ENCODE peak calls at places on chromosomes 12 and 14, in seven cellular contexts. N is IMR-90, C is H9, P is H1, D is mesenchymal stem cell, W is mesendoderm, I is trophoblast cell. Q is an unnamed sample.

GRCh38 chr12:47413806-47414205 is 292.0 kb downstream of the RPAP3 start:
- DNase-seq in D (no peak), W (no peak), I (no peak), N (peak; percentile 58), C (no peak), P (no peak), Q (no peak)

GRCh38 chr12:99984271-99985128 is at the start of gene ANKS1B:
- DNase-seq in C (peak; percentile 79), P (peak; percentile 83), D (peak; percentile 67), W (peak; percentile 63), I (peak; percentile 57), N (peak; percentile 13), Q (peak; percentile 63)

GRCh38 chr12:49618576-49618975 is 4.8 kb upstream of the PRPF40B start:
- DNase-seq in C (no peak), W (no peak), I (no peak), N (no peak), D (no peak), P (no peak), Q (no peak)

GRCh38 chr12:122856999-122857671 is 21.9 kb downstream of the HIP1R start:
- DNase-seq in W (no peak), C (no peak), P (no peak), I (no peak), N (peak; percentile 85), D (peak; percentile 96), Q (no peak)

GRCh38 chr14:54314365-54315134 is 82.3 kb upstream of the CDKN3 start:
- DNase-seq in P (no peak), D (no peak), I (no peak), N (no peak), W (peak; percentile 65), C (no peak), Q (no peak)

GRCh38 chr14:56205906-56206305 is 87.7 kb downstream of the PELI2 start:
- DNase-seq in I (no peak), W (no peak), P (no peak), N (no peak), C (no peak), D (no peak), Q (no peak)

GRCh38 chr12:131850856-131851559 is 22.8 kb downstream of the MMP17 start:
- DNase-seq in D (no peak), W (no peak), I (peak; percentile 50), P (no peak), N (no peak), C (peak; percentile 80), Q (no peak)

GRCh38 chr14:31965735-31966598 is 111.1 kb upstream of the ARHGAP5 start:
- DNase-seq in N (peak; percentile 4), C (no peak), I (peak; percentile 97), P (no peak), D (no peak), W (peak; percentile 10), Q (no peak)

GRCh38 chr12:131607658-131608447 is 103.0 kb upstream of the SFSWAP start:
- DNase-seq in I (no peak), W (no peak), P (no peak), N (no peak), D (no peak), C (no peak), Q (no peak)

GRCh38 chr12:1916396-1917171 is 1.9 kb downstream of the CACNA2D4 start:
- DNase-seq in C (peak; percentile 26), W (no peak), P (no peak), D (no peak), N (no peak), I (no peak), Q (no peak)

GRCh38 chr12:120905856-120906384 is 1.8 kb upstream of the SPPL3 start:
- DNase-seq in C (no peak), D (no peak), I (no peak), N (no peak), P (no peak), W (no peak), Q (no peak)

GRCh38 chr14:68666899-68667298 is 126.0 kb downstream of the ZFP36L1 start:
- DNase-seq in D (no peak), N (no peak), I (no peak), W (no peak), C (no peak), P (no peak), Q (no peak)

GRCh38 chr14:95063391-95063790 is 93.9 kb downstream of the DICER1 start:
- DNase-seq in N (no peak), C (no peak), D (no peak), P (no peak), I (no peak), W (no peak), Q (no peak)

GRCh38 chr14:24353551-24354529 is 14.0 kb upstream of the RIPK3 start:
- DNase-seq in N (peak; percentile 81), C (no peak), I (no peak), D (peak; percentile 87), P (no peak), W (no peak), Q (no peak)

GRCh38 chr14:102777711-102778615 is 714 bp downstream of the TRAF3 start:
- DNase-seq in D (peak; percentile 11), P (no peak), N (peak; percentile 47), C (peak; percentile 27), W (no peak), I (no peak), Q (no peak)

GRCh38 chr14:78228702-78229327 is 58.6 kb downstream of the NRXN3 start:
- DNase-seq in D (no peak), I (no peak), W (no peak), C (no peak), P (no peak), N (no peak), Q (no peak)

GRCh38 chr12:104694161-104694560 is 237.4 kb downstream of the CHST11 start:
- DNase-seq in D (peak; percentile 66), C (no peak), P (no peak), I (no peak), N (no peak), W (no peak), Q (no peak)

GRCh38 chr14:93035917-93036651 is 79.6 kb downstream of the ITPK1 start:
- DNase-seq in W (peak; percentile 59), P (no peak), N (no peak), C (no peak), D (no peak), I (no peak), Q (peak; percentile 45)

GRCh38 chr14:71290960-71291466 is 383.8 kb downstream of the PCNX1 start:
- DNase-seq in P (no peak), W (peak; percentile 8), D (peak; percentile 65), I (peak; percentile 88), N (peak; percentile 93), C (no peak), Q (no peak)

GRCh38 chr12:47383942-47384341 is 304.2 kb upstream of the AMIGO2 start:
- DNase-seq in I (no peak), C (no peak), D (peak; percentile 10), N (peak; percentile 90), W (no peak), P (no peak), Q (no peak)

GRCh38 chr14:90660865-90661570 is 155.2 kb downstream of the TTC7B start:
- DNase-seq in I (no peak), D (no peak), W (no peak), C (no peak), N (no peak), P (peak; percentile 56), Q (no peak)

GRCh38 chr12:116202433-116202832 is 75.1 kb downstream of the MED13L start:
- DNase-seq in P (no peak), N (no peak), W (peak; percentile 50), D (peak; percentile 41), C (no peak), I (no peak), Q (no peak)

GRCh38 chr12:26696048-26696612 is 136.9 kb downstream of the ITPR2 start:
- DNase-seq in P (no peak), I (no peak), C (no peak), W (no peak), D (no peak), N (no peak), Q (no peak)
- H3K18ac ChIP-seq in P (no peak overlapping the region), I (no peak overlapping the region), C (no peak overlapping the region), W (no peak overlapping the region), D (no peak overlapping the region), N (no peak overlapping the region), Q (no peak overlapping the region)

DNA sequence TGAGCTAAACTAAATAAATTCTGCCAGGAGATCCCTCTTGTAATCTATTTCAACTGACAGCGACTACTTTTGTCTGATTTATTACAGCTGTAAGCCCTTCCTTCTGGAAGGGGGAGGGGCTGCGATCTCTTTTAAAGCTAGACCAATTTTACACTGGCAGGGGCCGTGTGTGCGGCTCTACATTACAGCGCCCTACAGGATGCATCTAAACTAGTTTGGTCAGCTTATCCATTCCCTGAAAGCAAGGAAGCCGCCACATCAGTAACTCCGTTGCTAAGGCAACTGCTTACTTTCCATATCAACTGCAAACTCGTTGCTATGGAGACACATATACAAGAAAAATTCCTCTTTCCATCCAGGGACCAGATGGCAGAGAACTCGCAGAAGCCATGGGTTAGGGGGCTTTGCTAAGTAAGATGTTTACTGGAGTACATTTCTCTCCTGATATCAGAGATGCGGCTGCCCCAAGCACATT is 17.4 kb downstream of the FOXN3 start:
- DNase-seq in N (peak; percentile 96), P (peak; percentile 47), C (peak; percentile 72), I (peak; percentile 31), W (peak; percentile 97), D (peak; percentile 95), Q (peak; percentile 17)
- H3K9ac ChIP-seq in N (no peak overlapping the region), P (peak overlapping the region; percentile 23), C (no peak overlapping the region), I (no peak overlapping the region), W (no peak overlapping the region), D (peak overlapping the region; percentile 46), Q (no peak overlapping the region)

DNA sequence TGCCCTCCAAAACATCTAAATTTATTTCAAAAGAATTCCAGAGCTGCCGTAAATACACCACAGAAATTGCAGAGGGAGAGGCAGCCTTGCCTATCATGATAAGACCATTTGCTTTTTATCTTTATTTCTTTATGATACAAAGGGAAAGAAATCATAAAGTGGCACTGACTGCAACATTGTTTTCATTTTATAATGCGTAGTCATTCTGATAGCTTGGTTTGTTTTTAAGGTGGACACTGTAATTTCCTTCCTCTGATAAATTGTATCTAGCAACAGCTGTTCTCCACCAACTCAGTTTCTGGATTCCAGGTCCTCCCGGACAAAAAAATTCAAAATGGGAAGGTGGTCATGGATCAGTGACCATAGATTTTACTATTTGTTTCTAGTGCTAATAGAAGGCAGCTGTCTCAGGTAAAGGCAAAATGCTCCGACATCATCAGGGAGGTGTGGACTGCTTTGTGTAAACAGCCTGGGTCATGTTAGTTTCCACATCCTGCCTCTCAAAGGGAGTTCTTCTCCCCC is 623 bp upstream of the TSPAN8 start:
- DNase-seq in N (no peak), I (no peak), C (no peak), W (no peak), D (no peak), P (no peak), Q (no peak)
- H3K27ac ChIP-seq in N (no peak overlapping the region), I (no peak overlapping the region), C (no peak overlapping the region), W (no peak overlapping the region), D (no peak overlapping the region), P (no peak overlapping the region), Q (no peak overlapping the region)

DNA sequence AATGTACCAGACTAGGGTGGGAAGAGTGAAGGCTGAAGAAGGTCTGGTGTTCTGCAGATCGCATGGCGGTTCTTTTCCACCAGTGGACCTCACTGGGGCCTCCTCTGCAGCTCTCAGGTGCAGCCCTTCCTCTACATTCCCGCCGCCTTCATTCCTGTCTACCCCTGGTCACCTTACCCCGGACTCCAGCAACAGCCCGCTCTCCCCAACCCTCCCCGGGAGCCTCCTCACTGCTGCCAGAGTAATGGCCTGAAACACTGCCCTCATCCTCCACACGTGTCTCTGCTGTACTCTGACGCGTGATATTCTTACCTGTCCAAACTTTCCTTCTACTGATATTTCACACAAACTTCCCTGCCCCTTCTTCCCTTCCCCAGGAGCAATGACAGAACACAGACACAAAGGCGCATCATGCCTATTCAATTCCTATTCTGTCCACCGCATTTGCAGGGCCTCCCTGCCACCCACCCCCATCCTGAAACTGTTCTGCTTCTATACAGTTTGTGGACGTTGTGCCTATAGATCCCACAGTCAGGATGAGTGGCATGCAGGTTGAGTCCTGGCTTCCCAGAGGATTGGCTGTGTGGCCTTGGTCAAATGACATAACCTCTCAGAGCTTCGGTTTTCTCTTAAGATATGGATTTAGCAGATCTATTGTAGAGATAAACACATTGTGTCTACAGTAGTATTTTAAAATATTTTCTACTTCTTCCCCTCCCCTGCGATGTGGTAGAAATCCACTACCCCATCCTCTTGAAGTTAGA is 1.7 kb upstream of the NUAK1 start:
- DNase-seq in I (no peak), W (no peak), D (no peak), P (no peak), N (no peak), C (no peak), Q (no peak)
- H3K18ac ChIP-seq in I (peak overlapping the region; percentile 100), W (peak overlapping the region; percentile 91), D (peak overlapping the region; percentile 97), P (peak overlapping the region; percentile 52), N (no peak overlapping the region), C (peak overlapping the region; percentile 82), Q (peak overlapping the region; percentile 83)